ENCODE peak calls at places on chromosomes 5 and 9, in seven cellular contexts. P, Q, N, E, A, T and I are unnamed samples. For H3K4me1, the result is how much of the 10 kb centered on the place peaks cover.

GRCh38 chr5:135343417-135343816 is 55.6 kb downstream of the MACROH2A1 start:
- DNase-seq in Q (no peak), A (peak), E (no peak), N (no peak), T (no peak), P (no peak), I (no peak)

GRCh38 chr9:137678202-137678601 is 59.4 kb downstream of the EHMT1 start:
- DNase-seq in N (no peak), T (no peak), A (no peak), P (no peak), E (no peak), Q (no peak), I (no peak)

GRCh38 chr5:26757941-26758340 is 280.4 kb downstream of the CDH9 start:
- DNase-seq in Q (no peak), E (no peak), P (no peak), T (no peak), N (no peak), A (no peak), I (no peak)

GRCh38 chr5:55066278-55066677 is 36.2 kb upstream of the GZMA start:
- DNase-seq in P (no peak), N (no peak), T (no peak), E (no peak), A (no peak), Q (no peak), I (no peak)

GRCh38 chr9:129981180-129981907 is 61.6 kb downstream of the FNBP1 start:
- DNase-seq in N (peak), E (no peak), A (peak), P (peak), T (no peak), Q (peak), I (no peak)

GRCh38 chr9:78146241-78146640 is 89.6 kb upstream of the CEP78 start:
- DNase-seq in A (no peak), Q (no peak), E (no peak), P (no peak), N (no peak), T (no peak), I (no peak)

GRCh38 chr9:126605792-126606482 is 7.8 kb upstream of the LMX1B start:
- DNase-seq in P (no peak), N (peak), A (no peak), E (no peak), T (no peak), Q (no peak), I (peak)

GRCh38 chr5:12659675-12660074 is 755.4 kb upstream of the CTNND2 start:
- DNase-seq in T (no peak), A (no peak), Q (no peak), P (no peak), N (no peak), E (no peak), I (no peak)

GRCh38 chr9:96777539-96777864 is 385 bp downstream of the ZNF510 start:
- DNase-seq in P (no peak), A (no peak), E (no peak), Q (no peak), N (no peak), T (no peak), I (no peak)

GRCh38 chr9:35108946-35109575 is 6.1 kb upstream of the STOML2 start:
- DNase-seq in E (no peak), T (no peak), A (peak), P (no peak), Q (peak), N (no peak), I (no peak)

GRCh38 chr5:39470021-39470420 is 45.2 kb upstream of the DAB2 start:
- DNase-seq in P (peak), E (no peak), Q (no peak), A (no peak), N (no peak), T (no peak), I (no peak)

GRCh38 chr5:157217289-157218024 is 36.8 kb downstream of the ITK start:
- DNase-seq in P (no peak), A (no peak), Q (no peak), N (no peak), E (no peak), T (peak), I (no peak)

GRCh38 chr5:1896602-1897376 is 14.1 kb upstream of the IRX4 start:
- DNase-seq in A (no peak), E (no peak), P (no peak), T (no peak), Q (no peak), N (no peak), I (peak)

GRCh38 chr5:125559296-125559695 is 812.9 kb upstream of the ZNF608 start:
- DNase-seq in Q (no peak), A (no peak), T (no peak), E (no peak), P (no peak), N (peak), I (peak)

GRCh38 chr5:173326501-173326960 is 1.7 kb downstream of the STC2 start:
- DNase-seq in E (no peak), P (no peak), A (no peak), T (no peak), Q (peak), N (peak), I (no peak)

GRCh38 chr5:128356011-128356410 is 182.0 kb downstream of the FBN2 start:
- DNase-seq in N (no peak), A (no peak), E (no peak), P (no peak), Q (no peak), T (no peak), I (no peak)

GRCh38 chr5:134003064-134003956 is 1.5 kb downstream of the VDAC1 start:
- DNase-seq in T (no peak), N (no peak), Q (no peak), P (no peak), A (no peak), E (peak), I (no peak)

GRCh38 chr5:169970911-169971436 is 9.3 kb downstream of the INSYN2B start:
- DNase-seq in E (no peak), A (peak), Q (no peak), T (no peak), N (peak), P (peak), I (peak)

GRCh38 chr9:34233691-34234090 is 54.8 kb downstream of the UBAP1 start:
- DNase-seq in E (no peak), P (no peak), N (no peak), Q (no peak), T (no peak), A (no peak), I (no peak)

GRCh38 chr9:94656190-94656589 is 16.9 kb upstream of the FBP1 start:
- DNase-seq in N (peak), Q (peak), E (no peak), T (peak), P (no peak), A (peak), I (no peak)

GRCh38 chr5:1378866-1379659 is 34.2 kb upstream of the CLPTM1L start:
- DNase-seq in E (no peak), N (no peak), P (no peak), Q (no peak), T (no peak), A (no peak), I (no peak)

GRCh38 chr5:138275379-138275782 is 960 bp upstream of the GFRA3 start:
- DNase-seq in N (no peak), T (no peak), E (no peak), P (no peak), Q (no peak), A (no peak), I (no peak)

GRCh38 chr5:177126771-177127170 is 6.8 kb upstream of the NSD1 start:
- DNase-seq in N (no peak), A (no peak), E (no peak), P (no peak), T (no peak), Q (no peak), I (no peak)

GRCh38 chr5:168712280-168712924 is 133.2 kb upstream of the PANK3 start:
- DNase-seq in P (peak), T (no peak), N (peak), E (no peak), A (no peak), Q (peak), I (peak)

GRCh38 chr5:69206528-69207190 is 17.3 kb downstream of the CENPH start:
- DNase-seq in T (no peak), E (no peak), A (no peak), Q (no peak), P (no peak), N (peak), I (no peak)

GRCh38 chr9:95009459-95009858 is 283.0 kb downstream of the AOPEP start:
- DNase-seq in E (no peak), T (no peak), N (no peak), Q (no peak), A (no peak), P (no peak), I (no peak)

GRCh38 chr5:180817847-180818246 is 15.2 kb upstream of the MGAT1 start:
- DNase-seq in N (no peak), E (no peak), Q (peak), A (no peak), P (no peak), T (peak), I (no peak)

GRCh38 chr5:79143684-79144379 is 32.2 kb downstream of the BHMT start:
- DNase-seq in T (no peak), N (peak), P (no peak), A (no peak), E (no peak), Q (no peak), I (no peak)

GRCh38 chr5:160183075-160183474 is 46.2 kb upstream of the FABP6 start:
- DNase-seq in A (no peak), T (no peak), E (no peak), Q (no peak), N (no peak), P (no peak), I (no peak)

GRCh38 chr5:52776116-52776515 is 11.6 kb upstream of the ITGA1 start:
- DNase-seq in T (no peak), A (peak), E (no peak), N (no peak), P (no peak), Q (no peak), I (no peak)

GRCh38 chr5:3394877-3395599 is 200.6 kb upstream of the IRX1 start:
- DNase-seq in Q (no peak), P (no peak), T (no peak), N (no peak), A (no peak), E (no peak), I (no peak)

GRCh38 chr5:11289208-11289607 is 528.2 kb upstream of the DAP start:
- DNase-seq in P (no peak), N (no peak), A (no peak), E (no peak), Q (no peak), T (no peak), I (no peak)

GRCh38 chr9:19379697-19380046 is 364 bp downstream of the RPS6 start:
- DNase-seq in E (no peak), N (peak), Q (no peak), P (peak), T (peak), A (peak), I (no peak)

GRCh38 chr5:138352722-138353549 is 451 bp downstream of the KDM3B start:
- DNase-seq in E (peak), P (peak), T (peak), Q (peak), N (peak), A (peak), I (peak)

GRCh38 chr9:33289501-33289900 is 815 bp upstream of the NFX1 start:
- DNase-seq in P (no peak), A (no peak), Q (no peak), N (peak), E (peak), T (no peak), I (no peak)

GRCh38 chr9:69380811-69381210 is 55.8 kb downstream of the ENTREP1 start:
- DNase-seq in T (no peak), Q (no peak), E (no peak), N (no peak), P (no peak), A (no peak), I (no peak)

GRCh38 chr5:136047858-136048257 is 19.1 kb downstream of the TGFBI start:
- DNase-seq in E (no peak), P (peak), N (no peak), A (peak), Q (no peak), T (no peak), I (peak)

DNA sequence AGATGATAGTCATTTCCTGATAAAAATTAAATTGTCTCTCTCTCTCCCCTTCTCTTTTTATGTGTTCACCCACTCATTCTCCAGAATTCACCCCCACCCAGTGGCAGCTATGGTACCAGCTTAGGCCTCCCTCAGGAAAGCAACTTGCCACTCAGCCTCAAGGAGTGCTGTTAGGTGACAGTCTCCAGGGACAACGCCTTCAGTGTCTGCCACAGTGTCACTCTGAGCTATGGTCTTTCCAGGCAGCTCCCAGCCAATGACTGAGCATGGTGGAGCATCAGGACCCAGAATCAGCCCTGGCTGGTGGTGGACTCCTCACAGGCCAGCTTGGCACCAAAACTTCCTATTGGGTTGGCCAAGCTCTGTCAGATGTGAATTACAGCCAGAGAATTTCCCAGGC is 140.9 kb upstream of the PIK3R1 start:
- DNase-seq in E (no peak), A (no peak), Q (no peak), P (no peak), N (no peak), T (no peak), I (no peak)
- TF ChIP-seq CTCF in E (no peak), A (no peak), Q (no peak), P (no peak), N (no peak), T (no peak), I (no peak)

GRCh38 chr5:14153071-14153864 is 10.1 kb downstream of the TRIO start:
- DNase-seq in Q (peak), T (no peak), N (no peak), P (no peak), E (no peak), A (no peak), I (no peak)
- H3K4me1 ChIP-seq in Q (half or more), T (half or more), N (half or more), P (under half), E (under half), A (under half), I (half or more)

GRCh38 chr5:6712582-6713273 is 504 bp upstream of the TENT4A start:
- DNase-seq in N (peak), A (peak), P (peak), T (peak), E (peak), Q (peak), I (peak)

GRCh38 chr5:6710551-6711318 is 2.5 kb upstream of the TENT4A start:
- DNase-seq in A (no peak), N (no peak), Q (no peak), P (no peak), T (no peak), E (no peak), I (no peak)

GRCh38 chr5:6713274-6714181 is at the start of gene TENT4A:
- DNase-seq in P (no peak), T (no peak), N (peak), E (peak), A (peak), Q (peak), I (no peak)

GRCh38 chr5:6711409-6712135 is 1.7 kb upstream of the TENT4A start:
- DNase-seq in N (no peak), E (no peak), A (no peak), P (no peak), Q (peak), T (no peak), I (no peak)

DNA sequence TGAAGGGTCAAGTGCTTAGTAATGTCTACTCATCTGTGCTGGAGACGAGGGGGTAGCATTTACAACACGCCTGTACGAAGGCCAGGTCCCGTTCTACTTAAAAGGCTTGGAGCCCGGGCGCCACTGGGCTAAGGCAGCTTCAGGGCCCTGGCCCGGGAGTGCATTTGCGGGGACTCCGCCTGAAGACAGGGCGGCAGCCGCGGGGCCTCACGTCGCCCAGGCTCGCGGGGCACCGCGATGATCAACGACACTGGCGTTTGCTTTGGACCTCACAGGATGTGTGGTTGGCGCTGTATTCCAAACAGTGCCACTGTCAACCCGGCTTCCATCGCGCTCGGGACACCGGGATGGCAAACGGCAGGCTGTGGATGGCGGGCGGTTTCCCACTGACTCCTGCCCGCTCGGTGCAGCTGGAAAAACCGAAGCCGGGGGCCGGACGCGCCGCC is 1.1 kb upstream of the TENT4A start:
- DNase-seq in P (peak), A (peak), N (peak), E (peak), T (peak), Q (peak), I (no peak)
- TF ChIP-seq CTCF in P (no peak), A (no peak), N (no peak), E (peak), T (no peak), Q (no peak), I (peak)

GRCh38 chr9:37198034-37198718 is 77.8 kb downstream of the ZCCHC7 start:
- DNase-seq in E (no peak), A (no peak), P (no peak), Q (no peak), N (no peak), T (no peak), I (no peak)
- H3K4me1 ChIP-seq in E (under half), A (under half), P (under half), Q (under half), N (half or more), T (half or more), I (under half)

DNA sequence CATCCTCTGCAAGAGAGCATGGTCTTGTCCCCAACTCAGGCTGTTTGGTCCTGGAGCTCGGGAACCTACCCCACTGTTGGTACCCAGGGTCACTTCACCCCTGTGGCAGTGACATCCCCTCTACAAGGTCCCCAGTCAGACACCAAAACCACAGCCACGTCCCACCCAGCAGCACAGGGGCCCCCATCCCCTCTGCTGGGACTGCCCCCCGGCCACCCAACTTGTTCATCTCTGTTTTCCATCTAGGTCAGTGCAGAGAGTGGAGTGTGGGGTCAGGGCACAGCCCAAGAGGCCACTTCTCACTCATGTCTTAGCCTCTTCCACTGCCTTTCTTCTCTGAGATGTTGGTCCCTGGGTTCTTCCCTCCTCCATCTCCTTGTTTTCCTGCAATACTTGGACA is 233.9 kb upstream of the NFIL3 start:
- DNase-seq in P (no peak), A (no peak), N (no peak), T (no peak), E (no peak), Q (no peak), I (no peak)
- TF ChIP-seq CTCF in P (no peak), A (no peak), N (no peak), T (no peak), E (no peak), Q (no peak), I (no peak)

DNA sequence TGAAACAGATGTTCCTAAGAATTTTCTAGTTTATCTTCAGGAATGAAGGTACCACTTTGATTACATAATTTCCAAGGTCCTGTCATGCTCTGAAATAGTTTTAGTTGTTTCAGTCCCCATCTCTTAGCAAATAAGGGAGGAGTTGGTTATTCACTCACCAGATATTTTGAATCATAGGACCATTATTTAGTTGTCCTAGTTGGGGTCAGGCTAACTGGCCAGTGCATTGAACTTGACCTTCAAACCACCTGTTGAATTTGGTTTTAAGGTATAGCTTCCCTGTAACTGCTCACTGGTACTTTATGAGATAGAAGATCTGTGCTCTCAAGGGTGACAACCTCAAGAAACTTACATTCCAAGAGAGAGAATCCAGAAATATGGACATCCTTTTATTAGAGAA is 53.9 kb upstream of the TNFAIP8 start:
- DNase-seq in T (no peak), Q (no peak), N (no peak), E (no peak), A (no peak), P (no peak), I (no peak)
- H3K4me1 ChIP-seq in T (under half), Q (under half), N (under half), E (under half), A (under half), P (under half), I (under half)

DNA sequence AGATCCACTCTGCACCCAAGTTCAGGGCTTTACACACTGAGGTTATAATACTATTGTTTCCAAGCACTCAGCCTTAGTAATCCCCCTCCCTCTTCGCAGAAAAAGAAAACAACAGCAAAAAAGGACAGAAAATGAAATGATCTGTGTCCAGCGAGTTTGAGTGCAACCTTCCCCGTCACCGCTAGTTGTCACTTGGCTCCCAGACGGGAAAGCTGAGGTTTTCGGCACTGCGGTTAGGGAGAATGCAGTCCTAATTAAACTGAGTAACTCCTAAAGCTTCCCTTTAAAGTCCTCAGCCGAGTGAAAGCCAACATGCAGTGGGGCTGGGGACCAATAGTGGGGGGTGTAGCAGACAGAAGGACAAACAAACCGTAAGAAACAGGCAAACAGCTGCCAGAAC is 786 bp downstream of the GLRA1 start:
- DNase-seq in E (no peak), N (peak), T (no peak), A (no peak), P (no peak), Q (no peak), I (no peak)
- TF ChIP-seq CTCF in E (no peak), N (peak), T (no peak), A (no peak), P (no peak), Q (no peak), I (peak)